ENCODE peak calls at places on chromosomes 16 and 17, in ten cellular contexts. N is T-helper 2 cell treated with Interferon-gamma antibody and Interleukin-4, amounts not matched to agents 5 μg/mL and 100 μg/mL, for 36 hours; F is NCI-H1694 treated with DMSO at 0.1 percent for 48 hours; W is astrocyte of the spinal cord; L is AG04450; R is osteoblast; C is left colon; M is activated CD8-positive, alpha-beta memory T cell treated with anti-CD3 and anti-CD28 coated beads for 48 hours; Y is SK-N-DZ; Z is CD8-positive, alpha-beta T cell. I is an unnamed sample.

GRCh38 chr17:73592531-73592961 is 51.7 kb downstream of the SDK2 start:
- DNase-seq in C (no peak), Y (no peak), L (no peak), F (no peak), R (no peak), Z (peak; percentile 23), N (no peak), W (no peak), M (no peak), I (no peak)

GRCh38 chr17:77695386-77695785 is 263.1 kb upstream of the TNRC6C start:
- DNase-seq in Z (no peak), R (peak; percentile 29), Y (no peak), M (no peak), C (no peak), N (no peak), W (no peak), L (no peak), F (no peak), I (no peak)

GRCh38 chr17:77456951-77457548 is 316.3 kb downstream of the SEC14L1 start:
- DNase-seq in M (no peak), C (no peak), Z (peak; percentile 54), R (peak; percentile 79), Y (no peak), F (no peak), N (no peak), W (no peak), L (no peak), I (no peak)

GRCh38 chr17:79546386-79546785 is 64.5 kb downstream of the RBFOX3 start:
- DNase-seq in F (no peak), L (no peak), W (no peak), C (no peak), M (no peak), N (no peak), Z (no peak), R (no peak), Y (no peak), I (no peak)

GRCh38 chr16:57723170-57723569 is 12.4 kb upstream of the KATNB1 start:
- DNase-seq in M (no peak), C (no peak), Y (no peak), W (no peak), L (no peak), N (no peak), F (no peak), Z (no peak), R (no peak), I (no peak)

GRCh38 chr16:28534542-28535373 is 4.0 kb downstream of the NUPR1 start:
- DNase-seq in W (no peak), L (no peak), R (no peak), N (no peak), F (no peak), C (no peak), Y (no peak), Z (peak; percentile 16), M (no peak), I (no peak)

GRCh38 chr16:55257971-55258613 is 65.9 kb upstream of the IRX6 start:
- DNase-seq in N (peak; percentile 21), Y (no peak), L (no peak), W (peak; percentile 44), M (peak; percentile 2), C (peak; percentile 74), Z (peak; percentile 38), F (no peak), R (peak; percentile 69), I (peak; percentile 9)

GRCh38 chr17:10738516-10739258 is 8.9 kb upstream of the TMEM220 start:
- DNase-seq in Y (no peak), R (no peak), Z (no peak), F (no peak), L (no peak), N (no peak), C (peak; percentile 31), W (no peak), M (no peak), I (no peak)

GRCh38 chr16:58099097-58099955 is 29.9 kb downstream of the CFAP20 start:
- DNase-seq in R (no peak), Z (no peak), W (no peak), Y (no peak), F (no peak), L (no peak), C (no peak), M (no peak), N (no peak), I (no peak)

GRCh38 chr16:71343078-71343477 is 15.4 kb upstream of the CALB2 start:
- DNase-seq in N (no peak), F (no peak), M (no peak), L (no peak), Y (no peak), W (no peak), C (no peak), Z (no peak), R (no peak), I (no peak)

I was measured in DMS 273 treated with DMSO at 0.1 percent for 48 hours.